ENCODE peak calls at places on chromosomes 13 and 19, in nine cellular contexts. A is COLO829; J is LHCN-M2; C is NCI-H774; M is left ventricle myocardium superior; Q is putamen; L is Calu3; N is stimulated activated CD4-positive, alpha-beta T cell treated with anti-CD3 and anti-CD28 coated beads, TNF-alpha, amount 100 ng/mL, for 48 hours; K is myocyte. X is an unnamed sample.
A peak's percentile ranks its signal among the peaks of the same experiment; 100 is the strongest.

GRCh38 chr19:491146-491741 is 5.0 kb upstream of the MADCAM1 start:
- DNase-seq in K (no peak), N (no peak), C (peak; percentile 31), M (no peak), Q (no peak), J (no peak), A (no peak), L (no peak), X (peak; percentile 76)

GRCh38 chr13:33328691-33329090 is 43.1 kb upstream of the STARD13 start:
- DNase-seq in A (peak; percentile 90), L (no peak), M (no peak), Q (no peak), N (no peak), J (peak; percentile 54), C (no peak), K (peak; percentile 36), X (no peak)

GRCh38 chr13:36774895-36775294 is 44.1 kb upstream of the RFXAP start:
- DNase-seq in L (no peak), A (no peak), C (no peak), J (no peak), M (no peak), K (no peak), N (no peak), Q (no peak), X (no peak)

GRCh38 chr13:23378009-23378632 is 55.4 kb downstream of the SACS start:
- DNase-seq in J (peak; percentile 98), M (no peak), K (peak; percentile 89), A (peak; percentile 35), C (no peak), Q (peak; percentile 40), N (peak; percentile 43), L (no peak), X (no peak)

GRCh38 chr13:99383511-99383921 is 76.3 kb upstream of the GPR183 start:
- DNase-seq in J (no peak), Q (no peak), N (no peak), M (no peak), L (no peak), C (no peak), K (no peak), A (no peak), X (no peak)

GRCh38 chr19:57103573-57104277 is 16.1 kb upstream of the USP29 start:
- DNase-seq in M (peak; percentile 60), J (peak; percentile 70), Q (peak; percentile 82), N (peak; percentile 13), L (no peak), K (peak; percentile 75), C (peak; percentile 21), A (peak; percentile 69), X (peak; percentile 48)

GRCh38 chr13:77330009-77330471 is 3.1 kb upstream of the MYCBP2 start:
- DNase-seq in M (no peak), N (no peak), J (no peak), A (no peak), K (no peak), C (no peak), L (no peak), Q (no peak), X (peak; percentile 52)

GRCh38 chr13:31909889-31910551 is 121.6 kb upstream of the FRY start:
- DNase-seq in C (no peak), M (peak; percentile 48), Q (peak; percentile 55), J (peak; percentile 65), K (peak; percentile 81), L (peak; percentile 56), A (peak; percentile 39), N (no peak), X (no peak)

GRCh38 chr13:92886535-92887098 is 340.0 kb upstream of the GPC6 start:
- DNase-seq in L (no peak), J (no peak), N (no peak), Q (no peak), C (no peak), K (no peak), A (no peak), M (no peak), X (no peak)

GRCh38 chr19:7534531-7534980 is 961 bp upstream of the PNPLA6 start:
- DNase-seq in K (peak; percentile 87), Q (peak; percentile 89), A (no peak), N (no peak), J (peak; percentile 76), C (no peak), L (peak; percentile 32), M (peak; percentile 74), X (no peak)

GRCh38 chr19:4009990-4010807 is 2.7 kb downstream of the PIAS4 start:
- DNase-seq in Q (no peak), N (no peak), J (peak; percentile 19), A (no peak), K (peak; percentile 47), L (no peak), C (no peak), M (no peak), X (no peak)

GRCh38 chr19:46932346-46932745 is 71.5 kb downstream of the ARHGAP35 start:
- DNase-seq in A (no peak), Q (no peak), C (no peak), L (no peak), J (peak; percentile 60), M (no peak), K (no peak), N (no peak), X (no peak)

GRCh38 chr13:36131931-36132297 is 732 bp upstream of the DCLK1 start:
- DNase-seq in L (no peak), K (peak; percentile 92), C (no peak), A (no peak), N (no peak), M (peak; percentile 83), Q (no peak), J (peak; percentile 40), X (no peak)

GRCh38 chr13:34719060-34719875 is 222.8 kb upstream of the NBEA start:
- DNase-seq in L (no peak), J (no peak), C (peak; percentile 47), M (no peak), A (no peak), K (peak; percentile 61), Q (peak; percentile 20), N (no peak), X (no peak)

GRCh38 chr19:17075860-17076538 is 422 bp downstream of the MYO9B start:
- DNase-seq in C (no peak), K (peak; percentile 19), N (peak; percentile 14), A (no peak), J (peak; percentile 22), M (peak; percentile 52), Q (no peak), L (peak; percentile 8), X (peak; percentile 70)

GRCh38 chr19:45693168-45693788 is 812 bp downstream of the QPCTL start:
- DNase-seq in M (peak; percentile 87), C (peak; percentile 51), A (peak; percentile 74), K (peak; percentile 80), Q (peak; percentile 55), N (peak; percentile 57), L (peak; percentile 92), J (peak; percentile 61), X (no peak)

GRCh38 chr13:98519976-98520375 is 56.9 kb downstream of the STK24 start:
- DNase-seq in C (no peak), Q (no peak), L (no peak), J (no peak), M (no peak), K (no peak), A (peak; percentile 35), N (no peak), X (no peak)

GRCh38 chr19:8335343-8336071 is 7.6 kb downstream of the KANK3 start:
- DNase-seq in K (no peak), N (no peak), Q (no peak), M (no peak), J (no peak), L (peak; percentile 51), C (peak; percentile 65), A (no peak), X (no peak)

GRCh38 chr19:6023085-6023682 is 45.2 kb upstream of the RANBP3 start:
- DNase-seq in A (no peak), Q (no peak), J (peak; percentile 47), L (no peak), M (no peak), N (no peak), K (peak; percentile 82), C (no peak), X (no peak)

GRCh38 chr13:49976314-49977258 is 20.3 kb upstream of the TRIM13 start:
- DNase-seq in N (peak; percentile 24), C (peak; percentile 13), L (peak; percentile 58), K (peak; percentile 75), Q (peak; percentile 72), M (peak; percentile 82), J (peak; percentile 62), A (peak; percentile 87), X (peak; percentile 70)

GRCh38 chr19:39398297-39398864 is 7.2 kb downstream of the MED29 start:
- DNase-seq in N (no peak), L (peak; percentile 74), A (no peak), M (peak; percentile 81), C (no peak), J (peak; percentile 82), Q (no peak), K (peak; percentile 76), X (no peak)

GRCh38 chr13:59782696-59783095 is 381.0 kb downstream of the DIAPH3 start:
- DNase-seq in K (no peak), J (no peak), A (no peak), C (no peak), L (no peak), Q (no peak), N (no peak), M (no peak), X (no peak)

GRCh38 chr19:19900124-19900523 is 622 bp upstream of the ZNF93 start:
- DNase-seq in Q (no peak), J (peak; percentile 90), K (peak; percentile 84), C (no peak), L (peak; percentile 6), N (no peak), M (no peak), A (no peak), X (no peak)

GRCh38 chr13:23427342-23428182 is 5.9 kb downstream of the SACS start:
- DNase-seq in N (no peak), C (no peak), J (peak; percentile 99), Q (peak; percentile 70), L (no peak), M (no peak), A (no peak), K (peak; percentile 98), X (no peak)

GRCh38 chr19:44764975-44765948 is 12.4 kb upstream of the CBLC start:
- DNase-seq in C (no peak), L (peak; percentile 66), M (no peak), A (no peak), K (no peak), Q (no peak), N (no peak), J (no peak), X (no peak)

GRCh38 chr13:59133903-59134302 is 1029.8 kb downstream of the DIAPH3 start:
- DNase-seq in L (no peak), K (no peak), J (no peak), A (no peak), M (no peak), N (no peak), Q (no peak), C (no peak), X (no peak)

GRCh38 chr13:47481521-47481920 is 519.6 kb downstream of the SUCLA2 start:
- DNase-seq in M (no peak), K (peak; percentile 21), J (peak; percentile 66), Q (no peak), C (no peak), N (no peak), L (no peak), A (no peak), X (no peak)

GRCh38 chr19:40235238-40236025 is 8.9 kb upstream of the CCNP start:
- DNase-seq in M (no peak), L (no peak), C (no peak), N (no peak), Q (no peak), K (no peak), A (no peak), J (no peak), X (no peak)

GRCh38 chr19:58361900-58362271 is 665 bp downstream of the ZNF497 start:
- DNase-seq in Q (no peak), J (peak; percentile 54), M (peak; percentile 69), L (peak; percentile 61), K (peak; percentile 59), N (peak; percentile 32), C (peak; percentile 53), A (peak; percentile 40), X (peak; percentile 75)

GRCh38 chr19:53057904-53058579 is 13.5 kb downstream of the ERVV-2 start:
- DNase-seq in N (no peak), M (peak; percentile 74), C (no peak), A (no peak), K (no peak), J (peak; percentile 8), L (no peak), Q (no peak), X (no peak)

GRCh38 chr19:33482486-33482885 is 39.1 kb downstream of the PEPD start:
- DNase-seq in J (no peak), K (no peak), N (no peak), C (no peak), L (no peak), A (no peak), M (no peak), Q (no peak), X (no peak)